ENCODE peak calls at places on chromosomes 7 and 10, in six cellular contexts. One of them, this sample, is unnamed.

GRCh38 chr10:12919574-12919973 is 81.9 kb downstream of the CCDC3 start:
- DNase-seq in H9: no peak
- DNase-seq in neuronal stem cell: no peak
- DNase-seq in IMR-90: no peak
- DNase-seq in trophoblast cell: no peak
- DNase-seq in H1: no peak
- DNase-seq in this sample: no peak

GRCh38 chr10:11197266-11197712 is 179.6 kb downstream of the CELF2 start:
- DNase-seq in H9: peak; percentile 40
- DNase-seq in neuronal stem cell: no peak
- DNase-seq in IMR-90: no peak
- DNase-seq in trophoblast cell: no peak
- DNase-seq in H1: no peak
- DNase-seq in this sample: peak; percentile 6

GRCh38 chr7:53800746-53801145 is 741.4 kb upstream of the VSTM2A start:
- DNase-seq in H9: no peak
- DNase-seq in neuronal stem cell: no peak
- DNase-seq in IMR-90: no peak
- DNase-seq in trophoblast cell: peak; percentile 61
- DNase-seq in H1: no peak
- DNase-seq in this sample: no peak

GRCh38 chr7:90709501-90710465 is 113.7 kb downstream of the CDK14 start:
- DNase-seq in H9: no peak
- DNase-seq in neuronal stem cell: no peak
- DNase-seq in IMR-90: peak; percentile 78
- DNase-seq in trophoblast cell: no peak
- DNase-seq in H1: no peak
- DNase-seq in this sample: peak; percentile 33

GRCh38 chr10:106705576-106706526 is 458.7 kb downstream of the SORCS1 start:
- DNase-seq in H9: peak; percentile 60
- DNase-seq in neuronal stem cell: peak; percentile 82
- DNase-seq in IMR-90: peak; percentile 37
- DNase-seq in trophoblast cell: no peak
- DNase-seq in H1: peak; percentile 36
- DNase-seq in this sample: peak; percentile 28

GRCh38 chr10:15856328-15857000 is 3.8 kb downstream of the MINDY3 start:
- DNase-seq in H9: no peak
- DNase-seq in neuronal stem cell: no peak
- DNase-seq in IMR-90: no peak
- DNase-seq in trophoblast cell: peak; percentile 57
- DNase-seq in H1: no peak
- DNase-seq in this sample: peak; percentile 28

GRCh38 chr10:369441-370221 is 234.4 kb downstream of the ZMYND11 start:
- DNase-seq in H9: no peak
- DNase-seq in neuronal stem cell: no peak
- DNase-seq in IMR-90: peak; percentile 81
- DNase-seq in trophoblast cell: no peak
- DNase-seq in H1: no peak
- DNase-seq in this sample: peak; percentile 42

GRCh38 chr7:18860226-18860625 is 257.2 kb downstream of the TWIST1 start:
- DNase-seq in H9: no peak
- DNase-seq in neuronal stem cell: no peak
- DNase-seq in IMR-90: no peak
- DNase-seq in trophoblast cell: no peak
- DNase-seq in H1: no peak
- DNase-seq in this sample: peak; percentile 51

GRCh38 chr7:99362801-99363200 is 11.7 kb upstream of the ARPC1B start:
- DNase-seq in H9: no peak
- DNase-seq in neuronal stem cell: no peak
- DNase-seq in IMR-90: peak; percentile 96
- DNase-seq in trophoblast cell: peak; percentile 60
- DNase-seq in H1: no peak
- DNase-seq in this sample: peak; percentile 88

GRCh38 chr10:121157998-121158397 is 306.8 kb downstream of the WDR11 start:
- DNase-seq in H9: no peak
- DNase-seq in neuronal stem cell: no peak
- DNase-seq in IMR-90: no peak
- DNase-seq in trophoblast cell: no peak
- DNase-seq in H1: no peak
- DNase-seq in this sample: peak; percentile 43

GRCh38 chr10:14583252-14583651 is 191.4 kb downstream of the FAM107B start:
- DNase-seq in H9: no peak
- DNase-seq in neuronal stem cell: no peak
- DNase-seq in IMR-90: no peak
- DNase-seq in trophoblast cell: no peak
- DNase-seq in H1: no peak
- DNase-seq in this sample: no peak

GRCh38 chr10:31929986-31930675 is 1.5 kb upstream of the ARHGAP12 start:
- DNase-seq in H9: no peak
- DNase-seq in neuronal stem cell: no peak
- DNase-seq in IMR-90: no peak
- DNase-seq in trophoblast cell: no peak
- DNase-seq in H1: no peak
- DNase-seq in this sample: no peak

GRCh38 chr10:75234683-75235374 is 928 bp downstream of the COMTD1 start:
- DNase-seq in H9: peak; percentile 73
- DNase-seq in neuronal stem cell: peak; percentile 52
- DNase-seq in IMR-90: no peak
- DNase-seq in trophoblast cell: peak; percentile 80
- DNase-seq in H1: no peak
- DNase-seq in this sample: no peak

GRCh38 chr10:75236178-75236825 is 545 bp upstream of the COMTD1 start:
- DNase-seq in H9: no peak
- DNase-seq in neuronal stem cell: no peak
- DNase-seq in IMR-90: no peak
- DNase-seq in trophoblast cell: no peak
- DNase-seq in H1: no peak
- DNase-seq in this sample: no peak

GRCh38 chr10:75233444-75234016 is 2.2 kb downstream of the COMTD1 start:
- DNase-seq in H9: no peak
- DNase-seq in neuronal stem cell: no peak
- DNase-seq in IMR-90: no peak
- DNase-seq in trophoblast cell: no peak
- DNase-seq in H1: no peak
- DNase-seq in this sample: no peak

GRCh38 chr10:75235375-75236177 is at the start of gene COMTD1:
- DNase-seq in H9: peak; percentile 98
- DNase-seq in neuronal stem cell: peak; percentile 85
- DNase-seq in IMR-90: peak; percentile 82
- DNase-seq in trophoblast cell: peak; percentile 93
- DNase-seq in H1: peak; percentile 91
- DNase-seq in this sample: peak; percentile 82

DNA sequence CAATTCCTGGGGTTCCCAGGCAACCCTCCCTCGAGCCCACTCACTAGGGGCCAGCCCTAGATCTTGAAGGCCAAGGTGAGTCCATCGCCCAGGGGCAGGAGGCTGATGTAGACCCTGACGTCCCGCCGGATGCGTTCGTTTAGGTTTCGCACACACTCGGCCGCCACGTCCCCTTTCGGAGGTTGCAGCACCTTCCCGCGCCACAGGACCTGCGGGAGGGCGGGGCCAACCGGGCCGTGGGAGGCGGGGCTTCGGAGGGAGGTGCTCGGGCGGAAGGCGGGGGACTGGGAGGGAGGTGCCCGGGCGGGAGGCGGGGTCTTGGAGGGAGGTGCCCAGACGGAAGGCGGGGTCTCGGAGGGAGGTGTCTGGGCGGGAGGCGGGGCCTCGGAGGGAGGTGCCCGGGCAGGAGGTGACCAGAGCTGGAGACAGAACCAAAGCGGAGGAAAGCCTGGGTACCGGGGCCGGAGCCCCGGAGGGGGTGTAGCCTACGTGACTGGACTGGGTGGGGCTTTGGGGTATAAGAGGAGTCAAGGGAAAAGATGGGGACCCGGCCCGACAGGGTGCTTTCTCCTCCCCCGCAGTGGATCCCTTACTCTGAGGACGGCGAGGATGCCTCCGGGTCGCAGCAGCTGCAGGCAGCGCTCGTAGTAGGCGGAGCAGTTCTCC is 1.6 kb downstream of the COMTD1 start:
- DNase-seq in H9: peak; percentile 98
- DNase-seq in neuronal stem cell: peak; percentile 84
- DNase-seq in IMR-90: peak; percentile 73
- DNase-seq in trophoblast cell: peak; percentile 93
- DNase-seq in H1: peak; percentile 93
- DNase-seq in this sample: peak; percentile 85
- H2BK5ac ChIP-seq in H9: no peak overlapping the region
- H2BK5ac ChIP-seq in neuronal stem cell: peak overlapping the region; percentile 77
- H2BK5ac ChIP-seq in IMR-90: peak overlapping the region; percentile 23
- H2BK5ac ChIP-seq in trophoblast cell: peak overlapping the region; percentile 28
- H2BK5ac ChIP-seq in H1: peak overlapping the region; percentile 93
- H2BK5ac ChIP-seq in this sample: no peak overlapping the region

GRCh38 chr10:114403545-114404161 is 649 bp downstream of the AFAP1L2 start:
- DNase-seq in H9: peak; percentile 70
- DNase-seq in neuronal stem cell: peak; percentile 45
- DNase-seq in IMR-90: no peak
- DNase-seq in trophoblast cell: no peak
- DNase-seq in H1: no peak
- DNase-seq in this sample: peak; percentile 57
- H3K18ac ChIP-seq in H9: no peak overlapping the region
- H3K18ac ChIP-seq in neuronal stem cell: peak overlapping the region; percentile 92
- H3K18ac ChIP-seq in IMR-90: no peak overlapping the region
- H3K18ac ChIP-seq in trophoblast cell: peak overlapping the region; percentile 98
- H3K18ac ChIP-seq in H1: no peak overlapping the region
- H3K18ac ChIP-seq in this sample: peak overlapping the region; percentile 95

GRCh38 chr7:20030417-20030816 is 186.8 kb downstream of the MACC1 start:
- DNase-seq in H9: no peak
- DNase-seq in neuronal stem cell: no peak
- DNase-seq in IMR-90: no peak
- DNase-seq in trophoblast cell: no peak
- DNase-seq in H1: no peak
- DNase-seq in this sample: no peak
- H4K91ac ChIP-seq in H9: no peak overlapping the region
- H4K91ac ChIP-seq in neuronal stem cell: no peak overlapping the region
- H4K91ac ChIP-seq in IMR-90: no peak overlapping the region
- H4K91ac ChIP-seq in trophoblast cell: no peak overlapping the region
- H4K91ac ChIP-seq in H1: no peak overlapping the region
- H4K91ac ChIP-seq in this sample: peak overlapping the region; percentile 83

GRCh38 chr10:95531041-95531809 is 29.9 kb downstream of the SORBS1 start:
- DNase-seq in H9: no peak
- DNase-seq in neuronal stem cell: no peak
- DNase-seq in IMR-90: no peak
- DNase-seq in trophoblast cell: no peak
- DNase-seq in H1: no peak
- DNase-seq in this sample: no peak
- H2BK5ac ChIP-seq in H9: no peak overlapping the region
- H2BK5ac ChIP-seq in neuronal stem cell: peak overlapping the region; percentile 14
- H2BK5ac ChIP-seq in IMR-90: no peak overlapping the region
- H2BK5ac ChIP-seq in trophoblast cell: no peak overlapping the region
- H2BK5ac ChIP-seq in H1: no peak overlapping the region
- H2BK5ac ChIP-seq in this sample: no peak overlapping the region

GRCh38 chr10:97422921-97423420 is 3.0 kb upstream of the PGAM1 start:
- DNase-seq in H9: no peak
- DNase-seq in neuronal stem cell: no peak
- DNase-seq in IMR-90: peak; percentile 88
- DNase-seq in trophoblast cell: no peak
- DNase-seq in H1: no peak
- DNase-seq in this sample: peak; percentile 74

GRCh38 chr10:97428572-97428981 is 2.6 kb downstream of the PGAM1 start:
- DNase-seq in H9: no peak
- DNase-seq in neuronal stem cell: no peak
- DNase-seq in IMR-90: no peak
- DNase-seq in trophoblast cell: no peak
- DNase-seq in H1: no peak
- DNase-seq in this sample: peak; percentile 46

GRCh38 chr10:97426776-97427570 is 982 bp downstream of the PGAM1 start:
- DNase-seq in H9: no peak
- DNase-seq in neuronal stem cell: no peak
- DNase-seq in IMR-90: no peak
- DNase-seq in trophoblast cell: peak; percentile 41
- DNase-seq in H1: no peak
- DNase-seq in this sample: peak; percentile 61

GRCh38 chr10:97425964-97426775 is at the start of gene PGAM1:
- DNase-seq in H9: peak; percentile 97
- DNase-seq in neuronal stem cell: peak; percentile 96
- DNase-seq in IMR-90: peak; percentile 95
- DNase-seq in trophoblast cell: peak; percentile 95
- DNase-seq in H1: peak; percentile 94
- DNase-seq in this sample: peak; percentile 95

DNA sequence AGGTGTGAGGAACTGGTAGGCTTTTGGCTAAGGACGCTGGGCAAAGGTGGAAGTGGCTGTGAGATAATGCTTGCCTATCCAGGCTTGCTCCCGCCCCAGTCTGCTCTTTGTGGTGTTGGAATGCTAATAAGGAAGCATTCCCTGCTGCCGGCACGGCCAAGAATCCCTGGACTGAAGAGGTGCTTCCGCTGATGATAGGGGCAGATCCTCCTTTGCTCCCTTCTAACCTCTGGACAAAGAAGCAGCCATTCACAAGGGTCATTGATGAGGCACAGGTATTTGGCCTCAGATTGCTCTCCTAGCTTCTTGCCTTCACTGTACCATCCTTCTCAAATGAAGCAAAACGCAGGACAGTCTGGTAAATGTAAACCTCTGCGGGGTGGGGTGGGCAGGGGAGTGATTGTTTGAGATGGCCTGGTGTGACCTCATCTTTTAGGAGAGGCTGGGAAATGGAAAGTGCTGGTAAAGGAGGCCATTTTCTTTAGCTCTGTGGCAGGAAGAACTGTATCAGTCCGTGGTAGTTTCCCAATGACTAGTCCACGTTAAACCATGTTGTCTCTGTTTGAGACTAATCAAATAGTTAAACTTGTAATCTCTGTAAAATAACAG is 1.7 kb downstream of the PGAM1 start:
- DNase-seq in H9: peak; percentile 86
- DNase-seq in neuronal stem cell: peak; percentile 63
- DNase-seq in IMR-90: peak; percentile 36
- DNase-seq in trophoblast cell: peak; percentile 64
- DNase-seq in H1: peak; percentile 65
- DNase-seq in this sample: peak; percentile 67
- H3K18ac ChIP-seq in H9: peak overlapping the region; percentile 83
- H3K18ac ChIP-seq in neuronal stem cell: no peak overlapping the region
- H3K18ac ChIP-seq in IMR-90: peak overlapping the region; percentile 58
- H3K18ac ChIP-seq in trophoblast cell: no peak overlapping the region
- H3K18ac ChIP-seq in H1: peak overlapping the region; percentile 17
- H3K18ac ChIP-seq in this sample: peak overlapping the region; percentile 73

GRCh38 chr10:81886939-81887338 is 11.9 kb downstream of the NRG3 start:
- DNase-seq in H9: no peak
- DNase-seq in neuronal stem cell: no peak
- DNase-seq in IMR-90: no peak
- DNase-seq in trophoblast cell: no peak
- DNase-seq in H1: no peak
- DNase-seq in this sample: no peak
- H4K91ac ChIP-seq in H9: no peak overlapping the region
- H4K91ac ChIP-seq in neuronal stem cell: no peak overlapping the region
- H4K91ac ChIP-seq in IMR-90: no peak overlapping the region
- H4K91ac ChIP-seq in trophoblast cell: no peak overlapping the region
- H4K91ac ChIP-seq in H1: no peak overlapping the region
- H4K91ac ChIP-seq in this sample: no peak overlapping the region